ENCODE peak calls at places on chromosomes 2 and 18, in nine cellular contexts. Q is colonic mucosa, H is GM12865, V is astrocyte of the spinal cord, O is fibroblast of villous mesenchyme, D is ovary, N is tibial nerve, C is HFF-Myc, L is fibroblast of mammary gland. U is an unnamed sample.

GRCh38 chr2:5758346-5758745 is 66.2 kb downstream of the SOX11 start:
- DNase-seq in N (no peak), Q (no peak), C (no peak), V (no peak), O (no peak), L (no peak), D (no peak), H (no peak), U (no peak)

GRCh38 chr18:79950440-79951341 is 762 bp downstream of the SLC66A2 start:
- DNase-seq in L (peak; percentile 12), V (no peak), O (no peak), Q (peak; percentile 56), D (no peak), C (no peak), N (no peak), H (peak; percentile 41), U (peak; percentile 64)

GRCh38 chr2:180240774-180241173 is 233.7 kb upstream of the CWC22 start:
- DNase-seq in Q (no peak), D (no peak), C (no peak), H (no peak), L (peak; percentile 43), V (peak; percentile 41), O (peak; percentile 18), N (no peak), U (no peak)

GRCh38 chr18:34978953-34979608 is 62.1 kb upstream of the MAPRE2 start:
- DNase-seq in D (peak; percentile 43), O (peak; percentile 96), V (peak; percentile 96), H (peak; percentile 30), N (peak; percentile 49), Q (peak; percentile 77), L (peak; percentile 94), C (peak; percentile 95), U (peak; percentile 73)

GRCh38 chr18:63297678-63298392 is 21.7 kb downstream of the BCL2 start:
- DNase-seq in C (no peak), Q (no peak), D (no peak), O (no peak), H (no peak), V (no peak), L (no peak), N (no peak), U (no peak)

GRCh38 chr2:227370791-227371312 is 8.3 kb downstream of the TM4SF20 start:
- DNase-seq in H (no peak), C (no peak), D (no peak), O (peak; percentile 21), Q (no peak), N (peak; percentile 16), L (peak; percentile 95), V (peak; percentile 87), U (no peak)

GRCh38 chr2:68083346-68083745 is 20.5 kb upstream of the C1D start:
- DNase-seq in C (no peak), L (no peak), N (no peak), H (no peak), Q (no peak), D (no peak), O (no peak), V (no peak), U (no peak)

GRCh38 chr2:165573534-165574461 is 104.3 kb downstream of the CSRNP3 start:
- DNase-seq in O (peak; percentile 5), N (peak; percentile 34), H (no peak), D (peak; percentile 71), Q (peak; percentile 73), C (no peak), V (peak; percentile 53), L (peak; percentile 7), U (peak; percentile 74)

GRCh38 chr2:225399509-225399908 is at the start of gene NYAP2:
- DNase-seq in O (no peak), C (no peak), H (no peak), N (no peak), Q (no peak), L (no peak), V (no peak), D (no peak), U (no peak)

GRCh38 chr2:155161314-155161713 is 462.8 kb downstream of the KCNJ3 start:
- DNase-seq in Q (no peak), L (no peak), N (no peak), O (no peak), H (no peak), C (no peak), D (no peak), V (no peak), U (no peak)

GRCh38 chr2:199463000-199463692 is 5.4 kb upstream of the SATB2 start:
- DNase-seq in O (peak; percentile 24), L (peak; percentile 51), D (peak; percentile 54), C (no peak), Q (peak; percentile 92), N (peak; percentile 67), V (peak; percentile 65), H (peak; percentile 16), U (peak; percentile 80)

GRCh38 chr2:239264838-239265651 is 135.8 kb downstream of the HDAC4 start:
- DNase-seq in L (peak; percentile 82), Q (peak; percentile 75), H (peak; percentile 64), V (peak; percentile 73), N (no peak), D (no peak), O (peak; percentile 91), C (no peak), U (peak; percentile 64)

GRCh38 chr2:157849591-157849990 is 26.5 kb downstream of the ACVR1 start:
- DNase-seq in N (no peak), V (peak; percentile 18), Q (no peak), L (no peak), D (no peak), C (no peak), O (no peak), H (no peak), U (peak; percentile 20)

DNA sequence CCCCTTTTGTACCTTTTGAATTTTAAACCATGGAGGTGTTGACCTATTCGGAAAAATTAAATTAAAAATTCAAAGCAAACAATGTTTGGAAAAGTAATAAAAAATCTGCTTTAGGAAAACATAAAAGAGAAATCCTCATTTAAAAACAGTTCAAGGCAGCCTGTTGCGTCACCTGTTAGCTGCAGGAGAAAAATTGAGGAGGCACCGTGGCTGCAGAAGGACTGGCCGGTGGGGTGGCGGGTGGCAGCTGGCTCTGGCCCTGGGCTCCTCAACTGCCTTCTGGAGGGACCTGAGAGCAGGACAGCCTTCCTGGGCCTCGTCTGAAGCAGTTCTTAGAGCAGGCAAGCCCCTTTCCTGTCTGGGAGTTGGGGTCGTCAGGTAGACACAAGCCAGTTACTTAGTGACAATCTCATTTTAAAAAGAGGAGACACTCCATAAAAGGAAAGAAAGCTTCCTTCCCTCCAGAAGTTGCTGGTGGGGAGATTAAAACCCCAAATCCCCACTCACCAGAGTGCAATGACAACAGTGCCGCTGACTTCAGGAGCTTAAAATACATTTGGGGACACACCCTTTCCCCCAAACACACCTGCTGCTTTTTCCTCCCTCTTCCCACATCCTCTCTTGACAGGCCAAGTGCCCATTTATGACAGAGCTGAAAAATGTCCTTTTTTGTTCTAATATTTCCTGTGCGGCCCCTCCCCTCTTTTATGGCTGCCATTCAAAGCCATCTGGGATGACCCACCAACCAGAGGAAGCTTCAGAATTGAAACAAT is 9.7 kb downstream of the ZBTB7C start:
- DNase-seq in Q (no peak), C (no peak), O (no peak), N (no peak), L (no peak), V (no peak), H (no peak), D (no peak), U (no peak)
- H3K4me3 ChIP-seq in Q (no peak overlapping the region), C (no peak overlapping the region), O (no peak overlapping the region), N (no peak overlapping the region), L (no peak overlapping the region), V (no peak overlapping the region), H (no peak overlapping the region), D (no peak overlapping the region), U (no peak overlapping the region)

DNA sequence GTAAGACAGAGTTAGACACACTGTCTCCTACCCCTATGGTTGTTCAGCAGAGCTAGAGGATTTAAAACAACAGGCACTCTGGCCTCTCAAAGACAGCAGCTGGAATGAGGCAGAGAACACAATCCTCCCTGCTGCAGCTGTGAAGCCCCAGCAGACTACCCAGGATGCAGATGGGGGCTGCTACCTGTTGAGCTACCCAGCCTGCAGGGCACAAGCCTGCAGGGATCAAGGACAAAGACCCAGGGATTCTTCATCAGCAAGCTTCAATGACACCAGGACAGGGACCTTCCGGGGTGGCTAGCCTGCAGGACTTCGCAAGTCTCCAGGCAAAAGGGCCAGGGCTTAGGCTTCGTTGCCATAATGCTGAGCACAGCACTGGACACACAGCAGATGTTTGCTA is 27.2 kb downstream of the GALNT14 start:
- DNase-seq in N (no peak), C (no peak), O (no peak), Q (no peak), L (no peak), H (no peak), D (no peak), V (no peak), U (no peak)
- H3K4me3 ChIP-seq in N (no peak overlapping the region), C (no peak overlapping the region), O (no peak overlapping the region), Q (no peak overlapping the region), L (no peak overlapping the region), H (no peak overlapping the region), D (no peak overlapping the region), V (no peak overlapping the region), U (no peak overlapping the region)

DNA sequence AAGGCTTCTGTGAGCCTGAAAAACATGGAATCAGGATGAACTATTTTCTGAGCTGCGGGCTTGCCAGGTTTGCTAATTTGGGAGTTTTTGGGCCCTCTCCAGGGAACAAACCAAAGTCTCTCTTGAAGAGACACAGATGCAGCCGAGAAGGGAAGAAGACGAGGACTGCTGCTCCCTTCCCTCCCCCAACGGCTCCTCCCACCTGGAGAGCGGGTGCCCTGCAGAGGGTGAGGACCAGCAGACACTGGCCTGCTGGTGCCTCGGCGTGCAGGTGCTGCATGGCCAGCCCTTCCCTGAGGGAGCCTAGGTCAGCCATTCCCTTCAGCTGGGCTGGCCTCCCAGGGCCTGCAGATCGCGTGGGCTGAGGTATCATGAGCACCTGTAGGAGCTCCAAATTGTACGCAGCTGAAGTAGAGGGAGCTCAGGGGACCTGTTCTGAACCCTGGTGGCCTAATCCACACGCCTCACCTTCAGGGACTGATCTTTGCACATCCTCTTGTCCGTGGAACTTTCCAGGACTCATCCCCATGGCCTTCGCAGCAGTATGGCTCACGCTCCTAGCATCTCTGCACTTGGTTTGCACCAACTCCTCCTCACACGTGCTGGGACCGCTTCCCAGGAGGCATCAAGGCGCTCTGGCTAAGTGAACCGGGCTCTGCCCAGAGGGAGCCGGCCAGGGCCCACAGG is 19.5 kb downstream of the EMX1 start:
- DNase-seq in C (no peak), D (no peak), L (no peak), O (no peak), N (no peak), V (no peak), Q (no peak), H (no peak), U (no peak)
- H3K4me3 ChIP-seq in C (no peak overlapping the region), D (no peak overlapping the region), L (no peak overlapping the region), O (no peak overlapping the region), N (no peak overlapping the region), V (no peak overlapping the region), Q (no peak overlapping the region), H (no peak overlapping the region), U (no peak overlapping the region)

DNA sequence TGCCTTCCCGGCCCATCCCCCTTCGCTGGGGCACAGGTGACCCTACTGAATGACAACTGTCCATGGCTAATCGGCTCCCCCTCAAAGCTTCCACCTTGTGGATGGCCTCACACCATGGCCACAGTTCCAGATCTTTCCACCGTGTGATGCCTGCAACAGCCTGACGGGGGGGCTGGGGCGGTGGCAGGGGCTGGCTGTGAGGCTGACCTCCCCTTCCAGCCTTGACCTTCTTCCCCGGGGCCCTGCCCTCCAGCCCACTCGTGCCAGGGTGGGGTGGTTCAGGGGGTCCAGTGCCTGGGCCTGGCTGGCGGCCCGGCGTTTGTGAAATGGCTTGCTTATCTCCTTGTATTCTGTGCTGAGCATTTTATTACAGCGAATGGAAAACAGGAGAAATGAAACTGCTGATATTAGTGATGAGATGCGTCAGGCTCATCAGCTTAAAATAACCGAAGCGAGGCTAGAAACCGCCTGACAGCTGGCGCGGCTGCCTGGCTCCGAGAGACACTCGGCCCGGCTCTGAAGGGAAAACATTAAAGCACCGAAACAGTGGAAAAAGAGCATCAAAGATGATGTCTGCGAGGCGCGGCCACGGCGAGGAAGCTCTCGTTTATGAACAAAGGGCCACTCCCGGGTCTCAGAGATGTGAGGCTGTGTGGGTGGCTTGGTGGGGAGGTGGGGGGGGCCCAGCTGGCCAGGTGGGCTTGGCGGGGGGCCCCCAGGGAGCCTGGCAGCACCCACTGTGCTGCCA is 916 bp upstream of the PDCD1 start:
- DNase-seq in L (peak; percentile 32), N (peak; percentile 54), C (no peak), H (peak; percentile 81), Q (peak; percentile 58), O (peak; percentile 67), V (no peak), D (peak; percentile 87), U (peak; percentile 49)
- H3K4me3 ChIP-seq in L (no peak overlapping the region), N (peak overlapping the region; percentile 38), C (no peak overlapping the region), H (peak overlapping the region; percentile 49), Q (no peak overlapping the region), O (peak overlapping the region; percentile 25), V (no peak overlapping the region), D (peak overlapping the region; percentile 16), U (no peak overlapping the region)